ENCODE peak calls at places on chromosomes 5 and 9, in four cellular contexts. One of them, this sample, is unnamed.

GRCh38 chr9:95511232-95511951 is 5.4 kb downstream of the PTCH1 start:
- DNase-seq in head of caudate nucleus: no peak
- DNase-seq in IMR-90: peak; percentile 70
- DNase-seq in GF-D8: peak; percentile 72
- DNase-seq in this sample: no peak

GRCh38 chr5:130571076-130571475 is 594.0 kb downstream of the HINT1 start:
- DNase-seq in head of caudate nucleus: no peak
- DNase-seq in IMR-90: no peak
- DNase-seq in GF-D8: no peak
- DNase-seq in this sample: no peak

GRCh38 chr9:109908459-109909390 is 128.7 kb downstream of the PALM2AKAP2 start:
- DNase-seq in head of caudate nucleus: no peak
- DNase-seq in IMR-90: peak; percentile 96
- DNase-seq in GF-D8: no peak
- DNase-seq in this sample: no peak

GRCh38 chr9:121568101-121568460 is 68.4 kb upstream of the GGTA1 start:
- DNase-seq in head of caudate nucleus: no peak
- DNase-seq in IMR-90: no peak
- DNase-seq in GF-D8: no peak
- DNase-seq in this sample: no peak

GRCh38 chr5:107673106-107673367 is 2.3 kb upstream of the EFNA5 start:
- DNase-seq in head of caudate nucleus: no peak
- DNase-seq in IMR-90: peak; percentile 19
- DNase-seq in GF-D8: no peak
- DNase-seq in this sample: no peak

GRCh38 chr9:129393064-129393463 is 215.0 kb upstream of the IER5L start:
- DNase-seq in head of caudate nucleus: no peak
- DNase-seq in IMR-90: no peak
- DNase-seq in GF-D8: no peak
- DNase-seq in this sample: no peak

GRCh38 chr5:136805466-136805865 is 440.1 kb upstream of the TRPC7 start:
- DNase-seq in head of caudate nucleus: no peak
- DNase-seq in IMR-90: no peak
- DNase-seq in GF-D8: no peak
- DNase-seq in this sample: no peak

GRCh38 chr9:108545446-108545845 is 310.3 kb downstream of the ACTL7B start:
- DNase-seq in head of caudate nucleus: no peak
- DNase-seq in IMR-90: no peak
- DNase-seq in GF-D8: no peak
- DNase-seq in this sample: no peak